ENCODE peak calls at places on chromosomes 4 and X, in eight cellular contexts. O is RPMI8226; C is thoracic aorta; P is activated CD4-positive, alpha-beta T cell treated with anti-CD3 and anti-CD28 coated beads, Interleukin-2, amount 50 U/mL, for 1 hour; A is tibial artery; R is midbrain; Y is esophagus squamous epithelium; W is progenitor cell of endocrine pancreas. M is an unnamed sample.

GRCh38 chr4:48970471-48970921 is 15.6 kb upstream of the CWH43 start:
- DNase-seq in O (no peak), C (no peak), A (no peak), R (no peak), W (no peak), P (no peak), Y (no peak), M (no peak)

GRCh38 chrX:124796989-124797388 is 450.6 kb downstream of the SH2D1A start:
- DNase-seq in P (no peak), W (no peak), O (no peak), Y (no peak), R (no peak), A (no peak), C (no peak), M (no peak)

GRCh38 chr4:80446664-80447063 is 111.1 kb downstream of the CFAP299 start:
- DNase-seq in Y (no peak), O (no peak), C (no peak), W (no peak), R (no peak), P (no peak), A (no peak), M (no peak)

GRCh38 chr4:13966241-13967195 is 339.0 kb upstream of the BOD1L1 start:
- DNase-seq in C (no peak), W (no peak), R (no peak), A (no peak), Y (no peak), O (no peak), P (no peak), M (no peak)

GRCh38 chr4:102554482-102554881 is 53.3 kb downstream of the NFKB1 start:
- DNase-seq in C (no peak), O (no peak), A (no peak), Y (no peak), R (no peak), P (no peak), W (no peak), M (no peak)

GRCh38 chr4:39446842-39447573 is 11.7 kb downstream of the RPL9 start:
- DNase-seq in P (peak; percentile 26), Y (peak; percentile 16), C (no peak), R (no peak), A (peak; percentile 75), W (peak; percentile 28), O (no peak), M (peak; percentile 50)

GRCh38 chrX:128698528-128698927 is 646.3 kb upstream of the ACTRT1 start:
- DNase-seq in P (no peak), A (no peak), O (no peak), C (no peak), W (no peak), R (no peak), Y (no peak), M (no peak)

GRCh38 chrX:107135076-107135964 is 16.7 kb upstream of the RBM41 start:
- DNase-seq in P (no peak), Y (no peak), O (no peak), C (no peak), W (no peak), A (no peak), R (no peak), M (no peak)

GRCh38 chrX:11010476-11010875 is 100.7 kb upstream of the HCCS start:
- DNase-seq in W (no peak), A (no peak), Y (no peak), R (no peak), C (no peak), O (no peak), P (no peak), M (no peak)

GRCh38 chrX:19785647-19786046 is 101.8 kb downstream of the SH3KBP1 start:
- DNase-seq in R (no peak), W (no peak), P (no peak), Y (no peak), A (no peak), C (no peak), O (no peak), M (no peak)

GRCh38 chr4:7165874-7166201 is 26.5 kb upstream of the SORCS2 start:
- DNase-seq in O (no peak), R (no peak), Y (no peak), W (no peak), A (peak; percentile 32), P (no peak), C (no peak), M (no peak)

GRCh38 chr4:72295966-72296557 is 264.3 kb downstream of the NPFFR2 start:
- DNase-seq in R (peak; percentile 44), Y (no peak), A (no peak), W (no peak), P (no peak), C (no peak), O (peak; percentile 21), M (no peak)

GRCh38 chrX:39667746-39668507 is 429.8 kb downstream of the BCOR start:
- DNase-seq in W (no peak), O (no peak), R (no peak), A (no peak), C (no peak), P (no peak), Y (no peak), M (no peak)

GRCh38 chrX:102863735-102864134 is 73.3 kb upstream of the RAB40AL start:
- DNase-seq in O (peak; percentile 69), P (peak; percentile 78), A (peak; percentile 86), W (peak; percentile 62), R (peak; percentile 75), Y (no peak), C (peak; percentile 41), M (peak; percentile 75)

GRCh38 chr4:3021627-3022026 is 52.7 kb downstream of the HTT-AS start:
- DNase-seq in R (no peak), C (no peak), A (peak; percentile 19), W (no peak), Y (no peak), O (no peak), P (no peak), M (no peak)

GRCh38 chrX:30795981-30796958 is 92.8 kb downstream of the TAB3 start:
- DNase-seq in A (no peak), C (no peak), O (no peak), P (no peak), W (no peak), Y (no peak), R (no peak), M (no peak)

GRCh38 chrX:41512394-41512793 is 65.3 kb downstream of the NYX start:
- DNase-seq in A (no peak), O (no peak), R (no peak), P (no peak), C (no peak), W (no peak), Y (no peak), M (no peak)

GRCh38 chr4:106529348-106530033 is 160.9 kb upstream of the GIMD1 start:
- DNase-seq in W (no peak), P (no peak), A (no peak), O (no peak), R (no peak), C (no peak), Y (no peak), M (no peak)

GRCh38 chr4:59814402-59814801 is 1385.7 kb upstream of the ADGRL3 start:
- DNase-seq in C (no peak), W (no peak), O (no peak), R (no peak), Y (no peak), A (no peak), P (no peak), M (no peak)

GRCh38 chrX:55135171-55135570 is 46.4 kb downstream of the PAGE2 start:
- DNase-seq in Y (no peak), A (no peak), C (no peak), P (peak; percentile 10), R (peak; percentile 27), W (no peak), O (peak; percentile 16), M (peak; percentile 11)

GRCh38 chrX:9835585-9836210 is 49.5 kb downstream of the SHROOM2 start:
- DNase-seq in A (no peak), W (no peak), C (no peak), P (no peak), Y (no peak), R (no peak), O (no peak), M (no peak)

GRCh38 chrX:69388526-69388925 is 115.6 kb upstream of the NALF2 start:
- DNase-seq in R (no peak), A (no peak), Y (no peak), O (no peak), C (no peak), W (no peak), P (no peak), M (no peak)

GRCh38 chrX:108025954-108026616 is 18.8 kb upstream of the VSIG1 start:
- DNase-seq in C (no peak), P (no peak), W (no peak), A (no peak), Y (no peak), O (no peak), R (no peak), M (peak; percentile 16)

GRCh38 chr4:110245567-110245966 is 47.2 kb upstream of the ELOVL6 start:
- DNase-seq in P (no peak), Y (no peak), A (no peak), W (no peak), C (no peak), R (no peak), O (no peak), M (no peak)

GRCh38 chr4:2388430-2389182 is 29.8 kb downstream of the ZFYVE28 start:
- DNase-seq in A (no peak), O (no peak), Y (no peak), W (no peak), C (no peak), R (no peak), P (no peak), M (no peak)

GRCh38 chrX:110414679-110415439 is 56.2 kb downstream of the RTL9 start:
- DNase-seq in W (no peak), R (no peak), O (peak; percentile 30), Y (no peak), A (no peak), P (no peak), C (no peak), M (no peak)